ENCODE peak calls at places on chromosomes 16 and 17, in four cellular contexts. F, L, I and W are unnamed samples.

GRCh38 chr16:69481901-69482341 is 57.5 kb downstream of the CYB5B start:
- DNase-seq in F (no peak), L (peak), I (peak), W (peak)

GRCh38 chr17:7887038-7887481 is 1.5 kb upstream of the CHD3 start:
- DNase-seq in F (no peak), L (no peak), I (no peak), W (no peak)

GRCh38 chr17:67312265-67312664 is 54.1 kb downstream of the PSMD12 start:
- DNase-seq in F (no peak), L (no peak), I (no peak), W (no peak)

GRCh38 chr17:60743812-60744211 is 66.2 kb downstream of the BCAS3 start:
- DNase-seq in F (no peak), L (no peak), I (peak), W (no peak)

GRCh38 chr16:55471448-55472097 is 7.4 kb upstream of the MMP2 start:
- DNase-seq in F (no peak), L (no peak), I (peak), W (peak)

GRCh38 chr17:45284176-45285140 is 22.6 kb upstream of the SPATA32 start:
- DNase-seq in F (no peak), L (no peak), I (no peak), W (no peak)

GRCh38 chr16:87331241-87331801 is 14.1 kb upstream of the C16orf95 start:
- DNase-seq in F (no peak), L (peak), I (no peak), W (no peak)

GRCh38 chr16:2963611-2964415 is at the start of gene KREMEN2:
- DNase-seq in F (no peak), L (peak), I (no peak), W (peak)

GRCh38 chr17:7548585-7549400 is at the start of gene TNFSF12:
- DNase-seq in F (no peak), L (peak), I (peak), W (peak)

GRCh38 chr17:17075037-17075755 is 32.9 kb downstream of the MPRIP start:
- DNase-seq in F (no peak), L (peak), I (peak), W (peak)

GRCh38 chr16:89216315-89217137 is 977 bp upstream of the ZNF778 start:
- DNase-seq in F (peak), L (peak), I (peak), W (peak)

GRCh38 chr16:19285431-19285830 is at the start of gene CLEC19A:
- DNase-seq in F (no peak), L (no peak), I (no peak), W (no peak)
- TF ChIP-seq CTCF in F (no peak), L (no peak), I (no peak), W (no peak)

GRCh38 chr17:76458580-76459490 is 5.9 kb upstream of the UBE2O start:
- DNase-seq in F (no peak), L (no peak), I (peak), W (peak)
- TF ChIP-seq CTCF in F (peak), L (peak), I (peak), W (peak)

GRCh38 chr17:15408803-15409202 is 58.6 kb downstream of the CDRT4 start:
- DNase-seq in F (no peak), L (no peak), I (no peak), W (no peak)
- TF ChIP-seq CTCF in F (no peak), L (no peak), I (no peak), W (no peak)

GRCh38 chr17:28912281-28912937 is 9.5 kb upstream of the DHRS13 start:
- DNase-seq in F (no peak), L (peak), I (no peak), W (no peak)
- TF ChIP-seq CTCF in F (no peak), L (peak), I (peak), W (peak)

GRCh38 chr17:11177340-11177739 is 63.7 kb upstream of the SHISA6 start:
- DNase-seq in F (no peak), L (no peak), I (no peak), W (no peak)

GRCh38 chr17:11182430-11182829 is 58.6 kb upstream of the SHISA6 start:
- DNase-seq in F (no peak), L (no peak), I (no peak), W (no peak)

GRCh38 chr17:11176549-11176948 is 64.5 kb upstream of the SHISA6 start:
- DNase-seq in F (no peak), L (no peak), I (no peak), W (no peak)

GRCh38 chr17:11178576-11178975 is 62.4 kb upstream of the SHISA6 start:
- DNase-seq in F (no peak), L (no peak), I (no peak), W (no peak)
- TF ChIP-seq CTCF in F (no peak), L (no peak), I (no peak), W (no peak)

GRCh38 chr16:20931066-20931465 is 30.5 kb downstream of the LYRM1 start:
- DNase-seq in F (no peak), L (no peak), I (no peak), W (peak)

GRCh38 chr16:20923876-20924275 is 23.3 kb downstream of the LYRM1 start:
- DNase-seq in F (no peak), L (no peak), I (no peak), W (no peak)

GRCh38 chr16:20925780-20926179 is 25.2 kb downstream of the LYRM1 start:
- DNase-seq in F (no peak), L (no peak), I (no peak), W (no peak)

GRCh38 chr16:20933589-20933988 is 33.0 kb downstream of the LYRM1 start:
- DNase-seq in F (no peak), L (no peak), I (no peak), W (peak)

DNA sequence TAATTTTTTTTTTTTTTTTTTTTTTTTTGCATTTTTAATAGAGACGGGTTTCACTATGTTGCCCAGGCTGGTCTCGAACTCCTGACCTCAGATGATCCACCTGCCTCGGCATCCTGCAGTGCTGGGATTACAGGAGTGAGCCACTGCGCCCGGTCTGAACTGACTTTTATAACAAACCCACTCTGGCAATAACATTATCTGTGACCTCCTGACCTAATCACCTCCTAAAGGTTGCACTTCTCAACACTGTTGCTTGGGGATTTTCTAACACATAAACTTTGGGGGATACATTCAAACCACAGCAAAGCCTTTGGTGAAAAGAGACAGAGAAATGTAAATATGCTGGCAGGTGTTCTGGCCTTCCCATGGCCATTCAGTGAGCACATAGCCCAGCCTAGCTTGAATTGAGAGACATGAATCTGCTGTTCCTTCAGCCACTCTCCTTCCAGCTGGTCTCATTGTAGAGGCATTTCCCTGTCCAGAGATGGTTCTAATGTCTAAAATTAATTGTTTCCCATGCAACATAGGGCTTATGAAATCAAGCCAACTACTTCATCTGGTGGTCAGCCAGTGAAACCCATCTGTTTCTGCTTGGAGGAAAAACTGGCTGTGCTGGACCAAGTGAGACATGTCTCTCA is 28.3 kb downstream of the LYRM1 start:
- DNase-seq in F (no peak), L (no peak), I (no peak), W (peak)
- TF ChIP-seq CTCF in F (no peak), L (no peak), I (no peak), W (no peak)

DNA sequence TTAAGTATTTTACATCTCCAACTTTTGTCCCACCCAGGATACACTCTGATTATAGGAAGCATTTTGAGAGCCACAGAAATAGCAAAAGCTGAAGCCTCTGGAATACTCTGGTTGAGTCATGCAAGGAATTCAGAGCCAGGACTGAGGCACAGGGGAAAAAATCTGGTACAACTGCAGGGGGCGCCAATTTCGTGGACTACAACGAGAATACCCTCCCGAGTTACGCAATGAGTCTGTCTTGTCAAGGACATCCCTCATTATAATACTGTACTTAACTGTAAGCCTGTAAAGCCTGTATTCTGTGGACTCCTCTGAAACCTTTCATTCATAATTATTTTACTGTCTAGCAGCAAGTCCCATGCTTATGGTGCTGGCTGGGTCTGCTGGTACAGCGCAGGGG is 7.8 kb downstream of the HOXB1 start:
- DNase-seq in F (no peak), L (no peak), I (no peak), W (no peak)
- TF ChIP-seq CTCF in F (no peak), L (no peak), I (peak), W (peak)

DNA sequence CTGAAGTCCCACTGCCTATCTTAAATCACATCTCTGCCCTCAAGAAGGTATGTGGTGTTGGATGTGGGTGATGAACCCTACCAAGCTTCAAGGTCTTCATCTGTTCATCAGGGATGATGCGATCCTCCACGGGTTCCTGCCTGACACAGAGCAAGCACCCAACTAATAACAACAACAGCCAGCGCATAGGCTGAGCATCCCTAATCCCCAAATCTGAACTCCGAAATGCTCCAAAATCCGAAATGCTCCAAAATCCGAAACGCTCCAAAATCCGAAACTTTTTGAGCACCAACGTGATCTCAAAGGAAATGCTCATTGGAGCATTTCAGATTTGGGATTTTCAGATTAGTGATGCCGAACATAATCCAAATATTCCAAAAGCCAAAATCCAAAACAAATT is 238.9 kb upstream of the SDK2 start:
- DNase-seq in F (no peak), L (no peak), I (no peak), W (no peak)
- TF ChIP-seq CTCF in F (no peak), L (no peak), I (no peak), W (no peak)

DNA sequence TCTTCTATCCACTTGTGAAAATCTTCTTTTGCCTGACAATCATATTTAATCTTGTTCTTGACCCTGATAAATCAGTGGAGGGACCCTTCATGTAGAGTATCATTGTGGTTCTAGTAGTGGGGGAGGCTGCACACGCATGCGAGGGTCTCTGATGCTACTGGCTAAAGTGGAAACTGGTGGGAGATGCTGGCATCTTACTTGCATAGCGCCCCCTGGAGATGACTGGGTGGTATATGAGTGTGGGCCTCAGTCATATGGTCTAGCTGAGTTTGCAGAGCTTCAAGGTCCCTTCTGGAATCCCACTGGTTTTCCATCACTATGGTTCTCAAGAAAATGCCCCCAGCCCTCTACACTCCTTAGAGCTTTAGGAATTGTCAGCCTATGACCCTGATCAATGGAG is 236.4 kb upstream of the AXIN2 start:
- DNase-seq in F (no peak), L (no peak), I (no peak), W (peak)
- TF ChIP-seq CTCF in F (peak), L (no peak), I (peak), W (peak)

GRCh38 chr17:81999975-82000802 is 22.5 kb downstream of the CENPX start:
- DNase-seq in F (no peak), L (no peak), I (no peak), W (no peak)
- TF ChIP-seq CTCF in F (no peak), L (no peak), I (no peak), W (no peak)